ENCODE peak calls at places on chromosomes 4 and X, in five cellular contexts. N, X, H, F and Y are unnamed samples.

GRCh38 chr4:69518543-69519198 is 23.0 kb upstream of the UGT2B4 start:
- DNase-seq in N (no peak), X (no peak), H (no peak), F (no peak), Y (no peak)

GRCh38 chr4:60683357-60683756 is 516.8 kb upstream of the ADGRL3 start:
- DNase-seq in N (no peak), X (no peak), H (no peak), F (no peak), Y (no peak)

GRCh38 chrX:69615323-69615722 is 590 bp upstream of the EDA start:
- DNase-seq in N (no peak), X (no peak), H (no peak), F (no peak), Y (no peak)

GRCh38 chrX:15215366-15215765 is 54.5 kb downstream of the ASB9 start:
- DNase-seq in N (no peak), X (no peak), H (no peak), F (no peak), Y (no peak)

GRCh38 chr4:184645904-184646610 is 3.2 kb downstream of the CASP3 start:
- DNase-seq in N (no peak), X (no peak), H (no peak), F (no peak), Y (no peak)

GRCh38 chrX:107729558-107730297 is 45.9 kb downstream of the TSC22D3 start:
- DNase-seq in N (peak; percentile 30), X (no peak), H (no peak), F (no peak), Y (peak; percentile 87)

GRCh38 chr4:161714022-161714751 is 449.6 kb downstream of the FSTL5 start:
- DNase-seq in N (no peak), X (no peak), H (no peak), F (no peak), Y (no peak)

GRCh38 chrX:98398542-98398941 is 1514.8 kb downstream of the RPA4 start:
- DNase-seq in N (no peak), X (no peak), H (no peak), F (no peak), Y (no peak)

GRCh38 chr4:78446607-78447006 is 105.0 kb upstream of the ANXA3 start:
- DNase-seq in N (no peak), X (no peak), H (no peak), F (no peak), Y (no peak)

GRCh38 chr4:88177981-88178632 is 19.7 kb upstream of the ABCG2 start:
- DNase-seq in N (no peak), X (no peak), H (no peak), F (no peak), Y (no peak)

GRCh38 chr4:135243960-135244561 is 1042.5 kb upstream of the PABPC4L start:
- DNase-seq in N (no peak), X (no peak), H (no peak), F (no peak), Y (no peak)

GRCh38 chr4:185787926-185788679 is 23.9 kb downstream of the SORBS2 start:
- DNase-seq in N (no peak), X (no peak), H (no peak), F (no peak), Y (no peak)

DNA sequence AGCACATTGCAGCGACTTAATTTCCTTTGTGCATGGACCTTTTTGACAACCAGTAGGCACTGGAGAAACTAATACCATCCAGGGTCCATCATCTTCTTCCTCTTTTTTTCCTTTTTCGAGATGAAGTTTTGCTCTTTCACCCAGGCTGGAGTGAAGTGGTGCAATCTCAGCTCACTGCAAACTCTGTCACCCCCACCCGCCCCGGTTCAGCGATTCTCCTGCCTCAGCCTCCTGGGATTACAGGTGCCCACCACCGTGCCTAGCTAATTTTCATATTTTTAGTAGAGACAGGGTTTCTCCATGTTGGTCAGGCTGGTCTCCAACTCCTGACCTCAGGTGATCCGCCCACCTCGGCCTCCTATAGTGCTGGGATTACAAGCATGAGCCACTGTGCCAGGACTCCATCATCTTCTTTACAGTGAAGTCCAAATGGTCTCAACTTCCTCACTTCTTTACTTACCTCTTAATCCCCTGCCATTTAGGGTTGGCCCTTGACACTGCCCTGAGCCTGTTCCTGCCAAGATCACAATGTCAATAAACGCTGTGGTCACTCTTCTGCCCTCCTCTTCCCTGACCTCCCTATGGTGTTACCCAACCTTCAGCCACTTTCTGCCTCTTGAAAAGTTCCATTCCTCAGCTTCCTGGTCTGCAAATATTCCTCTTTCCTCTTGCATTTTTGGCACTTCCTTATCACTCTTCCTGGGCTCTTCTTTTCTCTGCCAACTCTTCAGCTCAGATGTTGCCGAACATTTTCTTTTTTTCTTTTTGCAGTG is 119.8 kb upstream of the SLC34A2 start:
- DNase-seq in N (no peak), X (no peak), H (no peak), F (no peak), Y (no peak)
- H3K27ac ChIP-seq in N (peak overlapping the region; percentile 21), X (no peak overlapping the region), H (no peak overlapping the region), F (no peak overlapping the region), Y (no peak overlapping the region)

GRCh38 chr4:6891436-6892170 is 18.0 kb upstream of the TBC1D14 start:
- DNase-seq in N (no peak), X (no peak), H (no peak), F (no peak), Y (no peak)
- H3K27ac ChIP-seq in N (peak overlapping the region; percentile 83), X (no peak overlapping the region), H (peak overlapping the region; percentile 58), F (no peak overlapping the region), Y (peak overlapping the region; percentile 14)

GRCh38 chr4:101037249-101037648 is 310.1 kb downstream of the PPP3CA start:
- DNase-seq in N (no peak), X (no peak), H (no peak), F (no peak), Y (no peak)
- H3K27ac ChIP-seq in N (no peak overlapping the region), X (no peak overlapping the region), H (no peak overlapping the region), F (no peak overlapping the region), Y (no peak overlapping the region)

GRCh38 chrX:50813843-50814661 is at the start of gene SHROOM4:
- DNase-seq in N (peak; percentile 84), X (peak; percentile 59), H (no peak), F (peak; percentile 30), Y (peak; percentile 20)
- H3K27ac ChIP-seq in N (peak within 1 kb of the TSS; percentile 89), X (peak within 1 kb of the TSS; percentile 58), H (peak within 1 kb of the TSS; percentile 22), F (peak within 1 kb of the TSS; percentile 70), Y (peak within 1 kb of the TSS; percentile 58)

GRCh38 chr4:86220137-86220536 is 139.7 kb downstream of the MAPK10 start:
- DNase-seq in N (no peak), X (no peak), H (no peak), F (no peak), Y (no peak)

GRCh38 chr4:86221076-86221475 is 138.8 kb downstream of the MAPK10 start:
- DNase-seq in N (no peak), X (no peak), H (no peak), F (no peak), Y (no peak)

GRCh38 chr4:86223472-86223871 is 136.4 kb downstream of the MAPK10 start:
- DNase-seq in N (no peak), X (no peak), H (no peak), F (no peak), Y (no peak)

GRCh38 chr4:86218721-86219481 is 141.0 kb downstream of the MAPK10 start:
- DNase-seq in N (no peak), X (no peak), H (no peak), F (no peak), Y (peak; percentile 24)
- H3K27ac ChIP-seq in N (peak overlapping the region; percentile 30), X (no peak overlapping the region), H (no peak overlapping the region), F (no peak overlapping the region), Y (no peak overlapping the region)

DNA sequence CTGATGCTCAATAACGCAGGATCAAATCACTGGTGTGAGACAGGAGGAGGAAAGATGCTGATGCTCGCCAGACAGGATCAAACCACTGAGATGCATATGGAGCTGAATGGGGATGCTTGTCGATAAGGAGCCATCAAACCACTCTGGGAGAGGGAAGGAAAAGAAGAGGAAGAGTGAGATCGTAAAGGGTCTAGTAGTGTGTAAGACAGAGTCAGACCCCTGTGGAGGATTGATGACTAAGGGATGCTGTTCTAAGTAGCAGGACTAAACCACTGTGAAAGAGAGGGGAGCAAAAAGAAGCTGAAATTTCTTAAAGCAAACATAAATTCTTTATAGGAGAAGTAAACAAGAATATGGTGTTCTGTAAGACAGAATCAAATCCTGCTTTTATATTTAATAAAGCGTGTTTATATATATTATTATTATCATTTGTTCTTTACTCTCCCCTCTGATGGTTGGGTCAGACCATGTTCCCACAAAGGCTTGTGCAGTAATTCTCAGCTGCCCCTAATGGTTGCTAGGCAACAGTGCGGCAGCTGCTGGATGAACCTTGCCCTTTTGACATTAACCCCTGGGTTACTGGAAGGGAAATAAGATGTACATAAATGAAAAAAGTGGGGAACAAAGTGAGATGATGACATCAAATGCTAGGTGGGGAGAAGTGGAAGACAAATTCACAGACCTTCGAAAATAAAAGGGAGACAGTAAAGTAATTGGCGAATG is 432.4 kb upstream of the FGF16 start:
- DNase-seq in N (no peak), X (no peak), H (no peak), F (peak; percentile 26), Y (no peak)
- H3K27ac ChIP-seq in N (no peak overlapping the region), X (no peak overlapping the region), H (no peak overlapping the region), F (peak overlapping the region; percentile 66), Y (no peak overlapping the region)

GRCh38 chr4:113990886-113991285 is 11.4 kb upstream of the ARSJ start:
- DNase-seq in N (no peak), X (no peak), H (no peak), F (no peak), Y (no peak)

GRCh38 chr4:113998531-113998930 is 19.1 kb upstream of the ARSJ start:
- DNase-seq in N (no peak), X (no peak), H (no peak), F (no peak), Y (no peak)

GRCh38 chr4:113998026-113998425 is 18.6 kb upstream of the ARSJ start:
- DNase-seq in N (no peak), X (no peak), H (no peak), F (no peak), Y (no peak)

GRCh38 chr4:113997206-113997605 is 17.8 kb upstream of the ARSJ start:
- DNase-seq in N (no peak), X (no peak), H (no peak), F (no peak), Y (no peak)

GRCh38 chr4:113996599-113997177 is 17.2 kb upstream of the ARSJ start:
- DNase-seq in N (no peak), X (no peak), H (no peak), F (no peak), Y (no peak)
- H3K27ac ChIP-seq in N (no peak overlapping the region), X (no peak overlapping the region), H (no peak overlapping the region), F (no peak overlapping the region), Y (no peak overlapping the region)

GRCh38 chr4:153541426-153542096 is 75.4 kb downstream of the TMEM131L start:
- DNase-seq in N (no peak), X (no peak), H (no peak), F (no peak), Y (no peak)
- H3K27ac ChIP-seq in N (no peak overlapping the region), X (no peak overlapping the region), H (no peak overlapping the region), F (no peak overlapping the region), Y (peak overlapping the region; percentile 2)